ENCODE peak calls at places on chromosomes 5 and 9, in five cellular contexts. One of them, this sample, is unnamed. For H3K4me1 and H3K27me3, the result is how much of the 10 kb centered on the place peaks cover.

GRCh38 chr5:57184322-57184721 is 10.5 kb downstream of the GPBP1 start:
- DNase-seq in IMR-90: no peak
- DNase-seq in mammary epithelial cell: no peak
- DNase-seq in body of pancreas: no peak
- DNase-seq in SJSA1: no peak
- DNase-seq in this sample: no peak

GRCh38 chr5:179368806-179369529 is 23.7 kb upstream of the ADAMTS2 start:
- DNase-seq in body of pancreas: no peak
- DNase-seq in IMR-90: no peak
- DNase-seq in SJSA1: no peak
- DNase-seq in mammary epithelial cell: no peak
- DNase-seq in this sample: peak

GRCh38 chr5:6365142-6365976 is 13.0 kb downstream of the MED10 start:
- DNase-seq in SJSA1: peak
- DNase-seq in body of pancreas: no peak
- DNase-seq in IMR-90: peak
- DNase-seq in mammary epithelial cell: no peak
- DNase-seq in this sample: no peak

GRCh38 chr9:97640290-97640689 is 6.7 kb downstream of the NCBP1 start:
- DNase-seq in body of pancreas: no peak
- DNase-seq in mammary epithelial cell: no peak
- DNase-seq in IMR-90: peak
- DNase-seq in SJSA1: no peak
- DNase-seq in this sample: no peak

GRCh38 chr9:126720661-126721530 is 83.9 kb upstream of the ZBTB43 start:
- DNase-seq in SJSA1: no peak
- DNase-seq in body of pancreas: no peak
- DNase-seq in mammary epithelial cell: no peak
- DNase-seq in IMR-90: no peak
- DNase-seq in this sample: no peak

GRCh38 chr9:112037281-112038016 is 137.6 kb downstream of the SUSD1 start:
- DNase-seq in body of pancreas: no peak
- DNase-seq in SJSA1: peak
- DNase-seq in mammary epithelial cell: no peak
- DNase-seq in IMR-90: peak
- DNase-seq in this sample: no peak

GRCh38 chr5:166649656-166650055 is 1641.8 kb upstream of the WWC1 start:
- DNase-seq in body of pancreas: no peak
- DNase-seq in IMR-90: no peak
- DNase-seq in SJSA1: no peak
- DNase-seq in mammary epithelial cell: no peak
- DNase-seq in this sample: no peak

GRCh38 chr9:86034863-86035734 is 64.3 kb downstream of the GOLM1 start:
- DNase-seq in mammary epithelial cell: peak
- DNase-seq in IMR-90: peak
- DNase-seq in SJSA1: no peak
- DNase-seq in body of pancreas: peak
- DNase-seq in this sample: no peak

GRCh38 chr9:131361202-131361833 is 32.6 kb upstream of the PRRC2B start:
- DNase-seq in SJSA1: peak
- DNase-seq in IMR-90: no peak
- DNase-seq in mammary epithelial cell: peak
- DNase-seq in body of pancreas: no peak
- DNase-seq in this sample: no peak

GRCh38 chr9:132348676-132349075 is 6.1 kb downstream of the SETX start:
- DNase-seq in body of pancreas: no peak
- DNase-seq in IMR-90: no peak
- DNase-seq in mammary epithelial cell: no peak
- DNase-seq in SJSA1: no peak
- DNase-seq in this sample: no peak

GRCh38 chr9:137317021-137317978 is 15.2 kb upstream of the NRARP start:
- DNase-seq in SJSA1: no peak
- DNase-seq in IMR-90: no peak
- DNase-seq in mammary epithelial cell: no peak
- DNase-seq in body of pancreas: no peak
- DNase-seq in this sample: peak

GRCh38 chr5:170633235-170634041 is 129.6 kb downstream of the KCNIP1 start:
- DNase-seq in body of pancreas: peak
- DNase-seq in mammary epithelial cell: peak
- DNase-seq in IMR-90: peak
- DNase-seq in SJSA1: peak
- DNase-seq in this sample: peak

GRCh38 chr5:158837908-158838307 is 261.8 kb downstream of the EBF1 start:
- DNase-seq in mammary epithelial cell: no peak
- DNase-seq in IMR-90: no peak
- DNase-seq in body of pancreas: no peak
- DNase-seq in SJSA1: no peak
- DNase-seq in this sample: peak

GRCh38 chr5:106875591-106876297 is 795.0 kb downstream of the EFNA5 start:
- DNase-seq in mammary epithelial cell: peak
- DNase-seq in SJSA1: peak
- DNase-seq in IMR-90: peak
- DNase-seq in body of pancreas: peak
- DNase-seq in this sample: no peak

GRCh38 chr5:132056610-132057497 is 3.6 kb upstream of the IL3 start:
- DNase-seq in body of pancreas: no peak
- DNase-seq in mammary epithelial cell: no peak
- DNase-seq in IMR-90: no peak
- DNase-seq in SJSA1: no peak
- DNase-seq in this sample: peak

GRCh38 chr5:73197637-73198257 is 24.8 kb downstream of the TMEM174 start:
- DNase-seq in mammary epithelial cell: no peak
- DNase-seq in SJSA1: no peak
- DNase-seq in IMR-90: no peak
- DNase-seq in body of pancreas: no peak
- DNase-seq in this sample: no peak

GRCh38 chr5:56012281-56012963 is 17.7 kb upstream of the IL6ST start:
- DNase-seq in IMR-90: peak
- DNase-seq in body of pancreas: peak
- DNase-seq in mammary epithelial cell: peak
- DNase-seq in SJSA1: peak
- DNase-seq in this sample: no peak

GRCh38 chr9:69622664-69623063 is 49.5 kb downstream of the APBA1 start:
- DNase-seq in SJSA1: no peak
- DNase-seq in mammary epithelial cell: no peak
- DNase-seq in body of pancreas: no peak
- DNase-seq in IMR-90: peak
- DNase-seq in this sample: no peak

GRCh38 chr5:33834334-33834733 is 57.5 kb downstream of the ADAMTS12 start:
- DNase-seq in IMR-90: peak
- DNase-seq in SJSA1: no peak
- DNase-seq in body of pancreas: no peak
- DNase-seq in mammary epithelial cell: peak
- DNase-seq in this sample: no peak

GRCh38 chr9:116774421-116774820 is 87.3 kb downstream of the TRIM32 start:
- DNase-seq in SJSA1: no peak
- DNase-seq in body of pancreas: no peak
- DNase-seq in mammary epithelial cell: no peak
- DNase-seq in IMR-90: no peak
- DNase-seq in this sample: no peak

GRCh38 chr5:83731638-83732037 is 11.0 kb upstream of the HAPLN1 start:
- DNase-seq in IMR-90: no peak
- DNase-seq in body of pancreas: no peak
- DNase-seq in mammary epithelial cell: no peak
- DNase-seq in SJSA1: no peak
- DNase-seq in this sample: no peak

GRCh38 chr9:27371382-27371781 is 74.4 kb upstream of the EQTN start:
- DNase-seq in mammary epithelial cell: peak
- DNase-seq in body of pancreas: peak
- DNase-seq in SJSA1: no peak
- DNase-seq in IMR-90: no peak
- DNase-seq in this sample: no peak

GRCh38 chr9:136372561-136373299 is 739 bp downstream of the CARD9 start:
- DNase-seq in IMR-90: peak
- DNase-seq in body of pancreas: peak
- DNase-seq in mammary epithelial cell: peak
- DNase-seq in SJSA1: peak
- DNase-seq in this sample: peak

GRCh38 chr9:126915281-126915816 is 767 bp downstream of the RALGPS1 start:
- DNase-seq in mammary epithelial cell: peak
- DNase-seq in IMR-90: no peak
- DNase-seq in body of pancreas: peak
- DNase-seq in SJSA1: no peak
- DNase-seq in this sample: peak

GRCh38 chr9:101572316-101572715 is 22.5 kb downstream of the PPP3R2 start:
- DNase-seq in mammary epithelial cell: no peak
- DNase-seq in SJSA1: no peak
- DNase-seq in body of pancreas: no peak
- DNase-seq in IMR-90: no peak
- DNase-seq in this sample: no peak

DNA sequence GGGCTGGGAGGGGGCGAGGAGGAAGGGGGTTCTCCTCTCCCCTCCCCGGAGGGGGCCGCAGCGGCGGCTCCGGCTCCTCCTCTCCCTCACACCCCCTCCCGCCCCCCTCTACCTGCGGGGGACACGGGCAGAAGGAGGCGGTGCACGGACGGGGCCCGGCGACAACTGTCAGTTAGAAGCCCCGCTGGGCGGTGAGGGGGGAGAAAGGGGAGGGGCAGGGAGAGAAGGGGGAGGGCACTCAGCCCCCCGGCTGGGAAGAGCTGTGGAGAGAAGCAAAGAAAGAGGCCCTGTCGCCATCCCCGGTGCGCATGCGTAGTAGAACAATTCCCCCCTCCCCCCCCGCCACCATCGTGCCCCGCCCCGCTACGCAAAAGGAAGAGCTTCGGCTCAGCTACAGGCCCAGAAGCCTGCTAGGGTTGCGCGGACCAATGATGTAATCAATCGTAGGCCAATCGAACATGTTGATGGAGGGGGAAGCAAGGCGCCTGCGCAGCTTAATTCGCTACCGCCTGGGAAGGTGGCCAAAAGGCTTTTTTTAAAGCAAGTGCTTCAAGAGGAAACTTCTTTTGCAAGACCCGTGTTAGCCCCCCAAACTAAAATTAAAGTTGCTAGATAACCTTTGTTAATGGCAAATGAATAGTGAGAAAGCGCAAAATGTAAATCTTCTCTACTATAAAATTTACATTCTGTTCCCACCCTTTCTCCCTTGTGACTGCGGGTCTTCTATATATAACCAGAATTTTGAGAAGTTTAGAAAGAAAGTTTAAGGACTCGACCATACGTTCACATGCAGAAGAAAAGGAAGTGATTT is 7.0 kb downstream of the RANBP6 start:
- DNase-seq in SJSA1: peak
- DNase-seq in body of pancreas: peak
- DNase-seq in mammary epithelial cell: peak
- DNase-seq in IMR-90: peak
- DNase-seq in this sample: peak
- H3K4me1 ChIP-seq in SJSA1: under half
- H3K4me1 ChIP-seq in body of pancreas: under half
- H3K4me1 ChIP-seq in mammary epithelial cell: under half
- H3K4me1 ChIP-seq in IMR-90: under half
- H3K4me1 ChIP-seq in this sample: under half

GRCh38 chr5:140553657-140554056 is 3.6 kb downstream of the SRA1 start:
- DNase-seq in SJSA1: no peak
- DNase-seq in body of pancreas: no peak
- DNase-seq in mammary epithelial cell: peak
- DNase-seq in IMR-90: peak
- DNase-seq in this sample: no peak

GRCh38 chr5:140555747-140556312 is 1.4 kb downstream of the SRA1 start:
- DNase-seq in SJSA1: no peak
- DNase-seq in IMR-90: no peak
- DNase-seq in body of pancreas: no peak
- DNase-seq in mammary epithelial cell: no peak
- DNase-seq in this sample: no peak

GRCh38 chr5:140551872-140552271 is 4.4 kb downstream of the EIF4EBP3 start:
- DNase-seq in IMR-90: no peak
- DNase-seq in body of pancreas: no peak
- DNase-seq in SJSA1: no peak
- DNase-seq in mammary epithelial cell: no peak
- DNase-seq in this sample: no peak

GRCh38 chr5:140556438-140556837 is 835 bp downstream of the SRA1 start:
- DNase-seq in mammary epithelial cell: no peak
- DNase-seq in body of pancreas: no peak
- DNase-seq in SJSA1: peak
- DNase-seq in IMR-90: peak
- DNase-seq in this sample: no peak

DNA sequence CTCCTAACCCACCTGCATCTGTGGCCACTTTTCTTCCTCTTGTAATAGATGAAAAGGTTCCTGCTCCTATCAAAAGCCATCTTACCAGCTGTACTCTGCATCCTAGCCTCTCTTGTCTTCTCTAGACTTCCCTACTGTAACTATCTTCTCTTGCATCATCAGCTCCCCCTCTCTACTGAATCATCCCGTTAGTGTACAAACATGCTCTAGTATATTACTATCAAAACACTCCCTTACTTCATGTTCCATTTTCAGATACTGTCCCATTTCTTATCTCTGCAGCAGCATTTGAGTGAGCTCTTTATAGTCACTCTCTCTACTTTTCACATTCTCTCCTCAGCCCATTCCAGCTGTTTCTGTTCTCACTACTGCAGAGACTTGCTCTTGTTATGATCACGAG is 2.8 kb downstream of the SRA1 start:
- DNase-seq in body of pancreas: no peak
- DNase-seq in SJSA1: no peak
- DNase-seq in IMR-90: peak
- DNase-seq in mammary epithelial cell: peak
- DNase-seq in this sample: no peak
- H3K4me3 ChIP-seq in body of pancreas: no peak
- H3K4me3 ChIP-seq in SJSA1: no peak
- H3K4me3 ChIP-seq in IMR-90: no peak
- H3K4me3 ChIP-seq in mammary epithelial cell: no peak
- H3K4me3 ChIP-seq in this sample: no peak

DNA sequence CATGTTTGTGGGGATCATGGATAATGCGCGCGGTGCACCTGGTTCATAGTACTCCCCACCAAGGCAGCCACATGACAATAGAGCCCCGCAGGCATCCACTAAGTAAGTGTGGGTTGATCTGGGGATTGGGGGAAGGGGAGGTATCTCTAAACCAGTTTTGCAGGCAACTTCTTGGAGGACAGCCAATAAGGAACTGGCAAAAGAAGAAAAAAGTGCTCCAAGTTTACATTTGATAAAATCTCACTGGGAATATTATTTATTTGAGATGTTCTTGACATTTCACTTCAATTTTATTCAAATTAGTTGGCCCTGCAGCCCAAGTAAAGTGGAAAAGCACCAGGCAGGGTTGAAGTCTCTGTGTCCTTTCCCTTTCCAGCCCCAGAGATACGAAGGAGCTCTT is 8.5 kb downstream of the FBP1 start:
- DNase-seq in SJSA1: no peak
- DNase-seq in IMR-90: no peak
- DNase-seq in mammary epithelial cell: peak
- DNase-seq in body of pancreas: peak
- DNase-seq in this sample: no peak
- H3K27me3 ChIP-seq in SJSA1: under half
- H3K27me3 ChIP-seq in IMR-90: under half
- H3K27me3 ChIP-seq in mammary epithelial cell: under half
- H3K27me3 ChIP-seq in body of pancreas: under half
- H3K27me3 ChIP-seq in this sample: under half

DNA sequence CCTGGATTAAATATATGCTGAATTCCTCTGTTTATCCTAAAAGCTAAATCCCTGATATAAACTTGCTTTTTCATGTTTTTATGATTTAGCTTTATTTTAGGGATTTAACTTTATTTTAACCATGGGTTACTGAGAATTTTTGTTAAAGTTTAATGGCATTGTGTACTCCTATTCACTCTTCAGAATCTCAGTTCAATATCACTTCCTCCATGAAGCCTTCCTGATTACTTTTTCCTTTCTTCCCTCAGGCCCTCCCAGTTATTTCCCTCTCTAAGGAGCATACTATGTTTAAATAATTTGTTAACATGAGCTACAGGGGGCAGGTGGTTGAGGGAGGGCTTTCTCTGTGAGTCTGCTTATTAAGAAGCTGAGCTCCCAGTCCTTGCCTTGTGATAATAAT is 149.9 kb downstream of the MTX3 start:
- DNase-seq in IMR-90: no peak
- DNase-seq in SJSA1: no peak
- DNase-seq in mammary epithelial cell: no peak
- DNase-seq in body of pancreas: no peak
- DNase-seq in this sample: no peak
- H3K4me1 ChIP-seq in IMR-90: under half
- H3K4me1 ChIP-seq in SJSA1: under half
- H3K4me1 ChIP-seq in mammary epithelial cell: under half
- H3K4me1 ChIP-seq in body of pancreas: under half
- H3K4me1 ChIP-seq in this sample: under half